ENCODE peak calls at places on chromosome 7, in four cellular contexts. N is HFFc6, E is amygdala, O is NCI-H1694 treated with DMSO at 0.1 percent for 48 hours. C is an unnamed sample.

GRCh38 chr7:150962285-150962742 is 15.8 kb downstream of the KCNH2 start:
- DNase-seq in N (no peak), E (no peak), O (no peak), C (no peak)

GRCh38 chr7:51278797-51279196 is 37.8 kb downstream of the COBL start:
- DNase-seq in N (no peak), E (no peak), O (no peak), C (no peak)

GRCh38 chr7:101543846-101544245 is 85.2 kb downstream of the MYL10 start:
- DNase-seq in N (no peak), E (no peak), O (no peak), C (no peak)

GRCh38 chr7:30920584-30921539 is 9.2 kb downstream of the AQP1 start:
- DNase-seq in N (peak), E (no peak), O (no peak), C (peak)

GRCh38 chr7:70764004-70764691 is 367.8 kb upstream of the GALNT17 start:
- DNase-seq in N (no peak), E (no peak), O (no peak), C (no peak)

GRCh38 chr7:65301007-65301406 is 72.6 kb upstream of the ZNF92 start:
- DNase-seq in N (no peak), E (no peak), O (no peak), C (no peak)

GRCh38 chr7:28187012-28187411 is 6.4 kb upstream of the JAZF1 start:
- DNase-seq in N (no peak), E (no peak), O (no peak), C (no peak)

GRCh38 chr7:28488061-28488791 is 75.9 kb downstream of the CREB5 start:
- DNase-seq in N (no peak), E (no peak), O (no peak), C (no peak)

GRCh38 chr7:96067321-96067720 is 254.6 kb downstream of the SLC25A13 start:
- DNase-seq in N (no peak), E (no peak), O (no peak), C (no peak)

GRCh38 chr7:30041526-30042269 is 13.5 kb downstream of the PLEKHA8 start:
- DNase-seq in N (no peak), E (no peak), O (no peak), C (no peak)

GRCh38 chr7:53811555-53812079 is 730.6 kb upstream of the VSTM2A start:
- DNase-seq in N (no peak), E (no peak), O (peak), C (no peak)

GRCh38 chr7:13278020-13278419 is 590.6 kb downstream of the ARL4A start:
- DNase-seq in N (no peak), E (no peak), O (no peak), C (no peak)

GRCh38 chr7:450741-451140 is 68.9 kb downstream of the PDGFA start:
- DNase-seq in N (no peak), E (no peak), O (no peak), C (no peak)

GRCh38 chr7:106893591-106893990 is 28.5 kb downstream of the PIK3CG start:
- DNase-seq in N (no peak), E (no peak), O (no peak), C (no peak)

GRCh38 chr7:80468931-80469714 is 42.7 kb downstream of the GNAT3 start:
- DNase-seq in N (no peak), E (no peak), O (no peak), C (peak)

GRCh38 chr7:77327067-77327931 is 88.8 kb downstream of the GSAP start:
- DNase-seq in N (peak), E (no peak), O (no peak), C (peak)

GRCh38 chr7:151518781-151519044 is 982 bp downstream of the RHEB start:
- DNase-seq in N (no peak), E (no peak), O (no peak), C (no peak)

GRCh38 chr7:138865843-138866242 is 67.8 kb upstream of the ATP6V0A4 start:
- DNase-seq in N (no peak), E (no peak), O (no peak), C (no peak)

GRCh38 chr7:98300595-98301372 is 19.3 kb downstream of the BRI3 start:
- DNase-seq in N (no peak), E (no peak), O (no peak), C (no peak)

GRCh38 chr7:138875794-138876193 is 77.8 kb upstream of the ATP6V0A4 start:
- DNase-seq in N (peak), E (no peak), O (no peak), C (peak)

GRCh38 chr7:155009570-155010157 is 6.7 kb upstream of the PAXIP1 start:
- DNase-seq in N (no peak), E (no peak), O (no peak), C (no peak)

GRCh38 chr7:138097064-138097741 is 20.9 kb downstream of the AKR1D1 start:
- DNase-seq in N (no peak), E (no peak), O (no peak), C (peak)

GRCh38 chr7:41940760-41941343 is 238.0 kb upstream of the INHBA start:
- DNase-seq in N (peak), E (peak), O (peak), C (peak)

GRCh38 chr7:43552122-43552521 is 30.8 kb upstream of the STK17A start:
- DNase-seq in N (no peak), E (no peak), O (no peak), C (no peak)

GRCh38 chr7:130598056-130598455 is 70.5 kb downstream of the COPG2 start:
- DNase-seq in N (no peak), E (no peak), O (no peak), C (no peak)

GRCh38 chr7:2802082-2802481 is 42.0 kb downstream of the GNA12 start:
- DNase-seq in N (peak), E (no peak), O (no peak), C (peak)

GRCh38 chr7:72925546-72926120 is 738 bp downstream of the POM121 start:
- DNase-seq in N (no peak), E (no peak), O (no peak), C (no peak)

GRCh38 chr7:38006559-38006958 is 86.1 kb downstream of the EPDR1 start:
- DNase-seq in N (no peak), E (no peak), O (no peak), C (no peak)

C was measured in NCI-H226.